ENCODE peak calls at places on chromosome 1, in four cellular contexts. G is heart right ventricle, O is H9, H is Karpas-422. R is an unnamed sample. For H3K27me3, the result is how much of the 10 kb centered on the place peaks cover.

GRCh38 chr1:228930479-228930957 is 195.2 kb downstream of the RHOU start:
- DNase-seq in G (no peak), O (no peak), H (no peak), R (no peak)

GRCh38 chr1:216804107-216804506 is 80.9 kb upstream of the ESRRG start:
- DNase-seq in G (no peak), O (no peak), H (no peak), R (no peak)

GRCh38 chr1:17405898-17406759 is 33.3 kb downstream of the RCC2 start:
- DNase-seq in G (peak), O (peak), H (peak), R (peak)

GRCh38 chr1:114118351-114118990 is 35.2 kb downstream of the SYT6 start:
- DNase-seq in G (no peak), O (peak), H (no peak), R (peak)

GRCh38 chr1:102693345-102693744 is 415.0 kb downstream of the COL11A1 start:
- DNase-seq in G (no peak), O (no peak), H (no peak), R (no peak)

GRCh38 chr1:209224886-209225285 is 358.6 kb upstream of the CAMK1G start:
- DNase-seq in G (no peak), O (no peak), H (no peak), R (no peak)

GRCh38 chr1:903721-904270 is 19.9 kb upstream of the SAMD11 start:
- DNase-seq in G (no peak), O (peak), H (no peak), R (no peak)

GRCh38 chr1:246159290-246160227 is 347.5 kb downstream of the SMYD3 start:
- DNase-seq in G (no peak), O (no peak), H (no peak), R (no peak)

GRCh38 chr1:156458181-156458503 is 42.4 kb downstream of the MEF2D start:
- DNase-seq in G (no peak), O (no peak), H (no peak), R (no peak)

GRCh38 chr1:205581321-205581980 is 50.4 kb downstream of the ELK4 start:
- DNase-seq in G (no peak), O (peak), H (no peak), R (no peak)

GRCh38 chr1:205582046-205582445 is 49.8 kb downstream of the ELK4 start:
- DNase-seq in G (no peak), O (no peak), H (no peak), R (no peak)

GRCh38 chr1:205579711-205580110 is 52.1 kb downstream of the ELK4 start:
- DNase-seq in G (no peak), O (peak), H (no peak), R (no peak)

GRCh38 chr1:205580140-205580922 is 51.5 kb downstream of the ELK4 start:
- DNase-seq in G (no peak), O (peak), H (no peak), R (no peak)

GRCh38 chr1:205580923-205581180 is 51.0 kb downstream of the ELK4 start:
- DNase-seq in G (no peak), O (no peak), H (no peak), R (no peak)
- H3K27me3 ChIP-seq in G (under half), O (under half), H (under half), R (under half)

DNA sequence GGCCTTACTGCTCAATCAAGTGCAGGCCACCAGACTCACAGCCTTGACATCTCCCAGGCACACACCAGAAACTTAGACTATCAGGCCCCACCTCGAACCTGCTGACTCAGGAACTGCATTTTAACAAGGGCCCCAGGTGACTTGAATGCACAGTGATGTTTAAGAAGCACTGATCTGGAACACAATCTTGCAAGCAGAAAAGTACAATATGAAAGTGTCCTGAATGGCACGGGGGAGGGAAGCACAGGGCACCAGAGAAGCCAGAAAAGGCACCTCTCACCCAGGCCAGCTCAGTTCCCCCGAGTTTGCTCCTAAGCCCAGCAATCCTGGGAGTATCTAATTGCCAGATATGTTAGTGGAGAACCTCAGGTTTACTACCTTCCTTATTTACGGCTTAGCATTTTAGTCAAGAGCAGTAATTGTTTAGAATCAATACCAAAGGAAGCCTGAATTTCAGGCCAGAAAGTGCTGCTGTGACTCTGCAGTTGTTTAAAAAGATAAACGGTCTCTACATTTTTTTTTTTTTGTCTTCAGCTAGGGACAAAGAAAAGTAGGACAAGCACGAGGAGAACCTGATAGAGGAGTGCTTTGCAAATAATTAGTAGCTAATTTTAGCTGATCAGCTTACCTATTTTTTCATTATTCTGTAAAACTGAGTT is 50.9 kb upstream of the CDC42BPA start:
- DNase-seq in G (no peak), O (no peak), H (no peak), R (no peak)
- H3K27me3 ChIP-seq in G (under half), O (under half), H (under half), R (under half)

DNA sequence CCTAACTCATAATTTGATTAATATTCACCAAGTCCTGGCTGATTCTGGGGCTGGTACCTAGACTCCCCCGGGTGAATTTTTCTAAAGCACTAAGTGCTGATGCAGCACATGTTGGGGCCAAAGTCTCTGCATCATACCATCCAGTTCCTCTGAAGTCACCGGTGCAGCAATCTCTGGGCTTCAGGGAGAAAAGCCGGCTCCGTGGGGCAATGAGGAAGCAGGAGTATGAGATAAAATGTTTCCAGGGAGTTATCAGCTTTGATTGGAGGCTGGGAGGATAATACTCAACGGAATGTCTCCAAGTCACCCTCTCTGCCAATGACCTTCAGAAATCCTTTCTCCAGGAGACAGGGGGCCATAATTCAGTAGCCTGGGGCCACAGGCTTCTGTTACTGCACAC is 1.2 kb downstream of the FCAMR start:
- DNase-seq in G (no peak), O (no peak), H (no peak), R (no peak)
- H3K27me3 ChIP-seq in G (under half), O (under half), H (under half), R (under half)

DNA sequence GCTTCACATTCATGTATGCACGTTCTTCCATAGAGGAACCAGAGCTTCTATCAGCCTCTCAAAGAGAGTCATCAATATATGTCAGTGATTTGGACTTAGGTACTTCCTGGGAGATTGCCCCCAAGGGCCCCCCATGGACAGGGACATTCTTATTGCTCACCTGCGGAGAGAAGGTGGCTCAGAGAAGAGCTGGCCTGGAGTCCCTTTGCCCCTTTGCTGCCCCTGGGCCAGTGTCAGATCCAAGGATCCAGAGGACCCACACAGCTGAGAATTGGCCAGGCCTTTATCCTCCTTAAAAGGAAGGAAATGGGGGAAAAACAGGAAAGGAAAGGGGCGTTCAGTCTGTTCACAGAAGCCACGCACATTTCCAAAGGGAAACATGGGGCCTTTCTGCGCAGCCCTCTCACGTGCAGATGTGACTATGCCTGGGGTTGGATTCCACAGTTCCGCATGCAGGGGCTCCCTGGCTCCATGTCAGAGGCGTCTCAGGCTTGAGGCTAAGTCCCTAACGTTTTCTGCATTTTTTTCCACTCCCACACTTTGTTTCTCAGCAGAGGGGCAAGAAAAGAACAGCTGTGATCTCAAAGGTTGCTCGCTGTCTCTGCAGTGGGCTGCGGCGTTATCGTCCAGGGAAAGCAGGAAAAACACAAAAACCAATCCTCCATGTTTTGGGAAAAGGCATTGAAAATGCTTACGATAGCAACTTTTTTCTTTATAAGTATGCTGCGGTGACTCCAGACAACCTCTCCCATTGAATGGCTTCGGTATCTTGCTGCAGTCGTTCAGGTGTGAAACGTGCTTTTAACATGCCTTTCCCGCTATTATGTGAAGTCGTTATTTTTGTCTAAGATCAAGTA is 5.9 kb downstream of the C1orf226 start:
- DNase-seq in G (no peak), O (no peak), H (no peak), R (no peak)
- H3K27me3 ChIP-seq in G (under half), O (under half), H (under half), R (under half)

R was measured in NT2/D1.